ENCODE peak calls at places on chromosomes 5 and 9, in five cellular contexts. One of them, this sample, is unnamed.

GRCh38 chr5:64074533-64074932 is 91.1 kb upstream of the RNF180 start:
- DNase-seq in brain pericyte: no peak
- DNase-seq in activated T-cell treated with anti-CD3 and anti-CD28 coated beads for 1 hour: no peak
- DNase-seq in effector CD8-positive, alpha-beta T cell: no peak
- DNase-seq in tibial nerve: no peak
- DNase-seq in this sample: no peak

GRCh38 chr5:132138260-132138659 is 64.7 kb downstream of the CSF2 start:
- DNase-seq in brain pericyte: no peak
- DNase-seq in activated T-cell treated with anti-CD3 and anti-CD28 coated beads for 1 hour: no peak
- DNase-seq in effector CD8-positive, alpha-beta T cell: no peak
- DNase-seq in tibial nerve: no peak
- DNase-seq in this sample: no peak

GRCh38 chr9:7103382-7104170 is 345.8 kb downstream of the KDM4C start:
- DNase-seq in brain pericyte: no peak
- DNase-seq in activated T-cell treated with anti-CD3 and anti-CD28 coated beads for 1 hour: no peak
- DNase-seq in effector CD8-positive, alpha-beta T cell: no peak
- DNase-seq in tibial nerve: no peak
- DNase-seq in this sample: no peak

GRCh38 chr5:141618804-141619554 is at the start of gene DIAPH1:
- DNase-seq in brain pericyte: peak
- DNase-seq in activated T-cell treated with anti-CD3 and anti-CD28 coated beads for 1 hour: peak
- DNase-seq in effector CD8-positive, alpha-beta T cell: peak
- DNase-seq in tibial nerve: peak
- DNase-seq in this sample: peak

GRCh38 chr5:121937762-121938161 is 24.0 kb upstream of the SRFBP1 start:
- DNase-seq in brain pericyte: no peak
- DNase-seq in activated T-cell treated with anti-CD3 and anti-CD28 coated beads for 1 hour: no peak
- DNase-seq in effector CD8-positive, alpha-beta T cell: no peak
- DNase-seq in tibial nerve: no peak
- DNase-seq in this sample: no peak

GRCh38 chr5:179319741-179320281 is 25.4 kb downstream of the ADAMTS2 start:
- DNase-seq in brain pericyte: no peak
- DNase-seq in activated T-cell treated with anti-CD3 and anti-CD28 coated beads for 1 hour: no peak
- DNase-seq in effector CD8-positive, alpha-beta T cell: no peak
- DNase-seq in tibial nerve: no peak
- DNase-seq in this sample: peak

GRCh38 chr5:133868946-133869674 is 99.3 kb downstream of the C5orf15 start:
- DNase-seq in brain pericyte: peak
- DNase-seq in activated T-cell treated with anti-CD3 and anti-CD28 coated beads for 1 hour: peak
- DNase-seq in effector CD8-positive, alpha-beta T cell: peak
- DNase-seq in tibial nerve: peak
- DNase-seq in this sample: no peak

GRCh38 chr5:149895416-149896345 is 48.9 kb downstream of the PDE6A start:
- DNase-seq in brain pericyte: no peak
- DNase-seq in activated T-cell treated with anti-CD3 and anti-CD28 coated beads for 1 hour: no peak
- DNase-seq in effector CD8-positive, alpha-beta T cell: no peak
- DNase-seq in tibial nerve: no peak
- DNase-seq in this sample: no peak

GRCh38 chr9:131410051-131410491 is 16.2 kb downstream of the PRRC2B start:
- DNase-seq in brain pericyte: no peak
- DNase-seq in activated T-cell treated with anti-CD3 and anti-CD28 coated beads for 1 hour: no peak
- DNase-seq in effector CD8-positive, alpha-beta T cell: peak
- DNase-seq in tibial nerve: no peak
- DNase-seq in this sample: no peak

GRCh38 chr9:134595014-134595413 is 46.6 kb upstream of the COL5A1 start:
- DNase-seq in brain pericyte: no peak
- DNase-seq in activated T-cell treated with anti-CD3 and anti-CD28 coated beads for 1 hour: no peak
- DNase-seq in effector CD8-positive, alpha-beta T cell: no peak
- DNase-seq in tibial nerve: no peak
- DNase-seq in this sample: peak

GRCh38 chr5:560792-561166 is 36.5 kb upstream of the SLC9A3 start:
- DNase-seq in brain pericyte: no peak
- DNase-seq in activated T-cell treated with anti-CD3 and anti-CD28 coated beads for 1 hour: no peak
- DNase-seq in effector CD8-positive, alpha-beta T cell: no peak
- DNase-seq in tibial nerve: no peak
- DNase-seq in this sample: peak

GRCh38 chr5:142981886-142982820 is 212.0 kb downstream of the ARHGAP26 start:
- DNase-seq in brain pericyte: peak
- DNase-seq in activated T-cell treated with anti-CD3 and anti-CD28 coated beads for 1 hour: no peak
- DNase-seq in effector CD8-positive, alpha-beta T cell: no peak
- DNase-seq in tibial nerve: peak
- DNase-seq in this sample: no peak

GRCh38 chr9:136787690-136788400 is 3.3 kb upstream of the TMEM141 start:
- DNase-seq in brain pericyte: no peak
- DNase-seq in activated T-cell treated with anti-CD3 and anti-CD28 coated beads for 1 hour: peak
- DNase-seq in effector CD8-positive, alpha-beta T cell: peak
- DNase-seq in tibial nerve: no peak
- DNase-seq in this sample: no peak

GRCh38 chr5:74034738-74035137 is 408.7 kb downstream of the ARHGEF28 start:
- DNase-seq in brain pericyte: no peak
- DNase-seq in activated T-cell treated with anti-CD3 and anti-CD28 coated beads for 1 hour: no peak
- DNase-seq in effector CD8-positive, alpha-beta T cell: no peak
- DNase-seq in tibial nerve: no peak
- DNase-seq in this sample: no peak